ENCODE peak calls at places on chromosomes 13 and 19, in four cellular contexts. One of them, this sample, is unnamed.
A peak's percentile ranks its signal among the peaks of the same experiment; 100 is the strongest.

GRCh38 chr13:98653471-98653985 is 76.6 kb upstream of the STK24 start:
- DNase-seq in anterior cingulate cortex: peak; percentile 44
- DNase-seq in GOT3: no peak
- DNase-seq in AG08395: peak; percentile 86
- DNase-seq in this sample: peak; percentile 69

GRCh38 chr19:43470288-43470687 is 4.9 kb upstream of the LYPD3 start:
- DNase-seq in anterior cingulate cortex: no peak
- DNase-seq in AG08395: no peak
- DNase-seq in GOT3: no peak
- DNase-seq in this sample: no peak

GRCh38 chr13:22915442-22916082 is 265.2 kb upstream of the SGCG start:
- DNase-seq in anterior cingulate cortex: peak; percentile 56
- DNase-seq in GOT3: no peak
- DNase-seq in AG08395: peak; percentile 41
- DNase-seq in this sample: peak; percentile 62

GRCh38 chr13:111122056-111122455 is 6.9 kb downstream of the ARHGEF7 start:
- DNase-seq in anterior cingulate cortex: no peak
- DNase-seq in AG08395: no peak
- DNase-seq in GOT3: no peak
- DNase-seq in this sample: no peak

GRCh38 chr13:72129117-72129516 is 262.1 kb upstream of the DACH1 start:
- DNase-seq in anterior cingulate cortex: no peak
- DNase-seq in AG08395: no peak
- DNase-seq in GOT3: no peak
- DNase-seq in this sample: no peak

GRCh38 chr13:55820817-55821216 is 1319.9 kb upstream of the PRR20A start:
- DNase-seq in anterior cingulate cortex: no peak
- DNase-seq in GOT3: no peak
- DNase-seq in AG08395: no peak
- DNase-seq in this sample: no peak

GRCh38 chr13:33352520-33352919 is 67.0 kb upstream of the STARD13 start:
- DNase-seq in GOT3: no peak
- DNase-seq in anterior cingulate cortex: peak; percentile 8
- DNase-seq in AG08395: no peak
- DNase-seq in this sample: no peak

GRCh38 chr19:46515879-46516350 is 20.2 kb upstream of the PNMA8B start:
- DNase-seq in anterior cingulate cortex: no peak
- DNase-seq in AG08395: peak; percentile 76
- DNase-seq in GOT3: no peak
- DNase-seq in this sample: peak; percentile 6

GRCh38 chr19:19514215-19514633 is 1.1 kb downstream of the TSSK6 start:
- DNase-seq in anterior cingulate cortex: no peak
- DNase-seq in GOT3: no peak
- DNase-seq in AG08395: peak; percentile 61
- DNase-seq in this sample: no peak

GRCh38 chr13:93505104-93505952 is 278.7 kb downstream of the GPC6 start:
- DNase-seq in AG08395: no peak
- DNase-seq in anterior cingulate cortex: no peak
- DNase-seq in GOT3: no peak
- DNase-seq in this sample: peak; percentile 12

GRCh38 chr19:58351996-58352755 is 1.1 kb downstream of the A1BG start:
- DNase-seq in AG08395: no peak
- DNase-seq in GOT3: no peak
- DNase-seq in anterior cingulate cortex: no peak
- DNase-seq in this sample: no peak

GRCh38 chr13:66659291-66660012 is 570.7 kb downstream of the PCDH9 start:
- DNase-seq in GOT3: no peak
- DNase-seq in anterior cingulate cortex: no peak
- DNase-seq in AG08395: no peak
- DNase-seq in this sample: no peak

GRCh38 chr19:45164577-45165335 is 4.0 kb upstream of the NKPD1 start:
- DNase-seq in AG08395: peak; percentile 56
- DNase-seq in anterior cingulate cortex: no peak
- DNase-seq in GOT3: no peak
- DNase-seq in this sample: no peak

GRCh38 chr19:2549701-2550191 is 73.8 kb downstream of the GADD45B start:
- DNase-seq in AG08395: peak; percentile 92
- DNase-seq in GOT3: no peak
- DNase-seq in anterior cingulate cortex: peak; percentile 84
- DNase-seq in this sample: peak; percentile 82

GRCh38 chr19:28498404-28498976 is 714.5 kb downstream of the UQCRFS1 start:
- DNase-seq in GOT3: no peak
- DNase-seq in anterior cingulate cortex: no peak
- DNase-seq in AG08395: no peak
- DNase-seq in this sample: no peak

GRCh38 chr19:51016798-51017683 is 2.5 kb downstream of the KLK10 start:
- DNase-seq in GOT3: no peak
- DNase-seq in AG08395: peak; percentile 13
- DNase-seq in anterior cingulate cortex: peak; percentile 43
- DNase-seq in this sample: peak; percentile 76

GRCh38 chr13:90880790-90881189 is 466.7 kb upstream of the MIR17HG start:
- DNase-seq in anterior cingulate cortex: no peak
- DNase-seq in AG08395: no peak
- DNase-seq in GOT3: no peak
- DNase-seq in this sample: no peak

GRCh38 chr19:57338798-57339378 is 12.2 kb upstream of the ZNF304 start:
- DNase-seq in anterior cingulate cortex: no peak
- DNase-seq in AG08395: peak; percentile 31
- DNase-seq in GOT3: no peak
- DNase-seq in this sample: no peak

GRCh38 chr13:93740334-93740733 is 513.7 kb downstream of the GPC6 start:
- DNase-seq in GOT3: no peak
- DNase-seq in anterior cingulate cortex: no peak
- DNase-seq in AG08395: no peak
- DNase-seq in this sample: no peak

GRCh38 chr19:42508892-42509444 is 19.3 kb downstream of the CEACAM1 start:
- DNase-seq in AG08395: no peak
- DNase-seq in GOT3: no peak
- DNase-seq in anterior cingulate cortex: no peak
- DNase-seq in this sample: no peak

GRCh38 chr13:99468971-99469545 is 32.2 kb upstream of the TM9SF2 start:
- DNase-seq in AG08395: no peak
- DNase-seq in GOT3: no peak
- DNase-seq in anterior cingulate cortex: no peak
- DNase-seq in this sample: no peak

GRCh38 chr13:95349267-95349666 is 48.0 kb upstream of the ABCC4 start:
- DNase-seq in AG08395: no peak
- DNase-seq in GOT3: no peak
- DNase-seq in anterior cingulate cortex: no peak
- DNase-seq in this sample: no peak

GRCh38 chr13:100646871-100647270 is 27.7 kb downstream of the TMTC4 start:
- DNase-seq in anterior cingulate cortex: no peak
- DNase-seq in GOT3: no peak
- DNase-seq in AG08395: no peak
- DNase-seq in this sample: no peak

GRCh38 chr19:35851213-35852028 is 883 bp downstream of the NPHS1 start:
- DNase-seq in GOT3: no peak
- DNase-seq in anterior cingulate cortex: no peak
- DNase-seq in AG08395: no peak
- DNase-seq in this sample: no peak

GRCh38 chr13:27839809-27840467 is 47.7 kb downstream of the GSX1 start:
- DNase-seq in AG08395: no peak
- DNase-seq in GOT3: no peak
- DNase-seq in anterior cingulate cortex: no peak
- DNase-seq in this sample: no peak

GRCh38 chr13:70893832-70894231 is 785.6 kb upstream of the KLHL1 start:
- DNase-seq in GOT3: no peak
- DNase-seq in anterior cingulate cortex: no peak
- DNase-seq in AG08395: no peak
- DNase-seq in this sample: no peak

GRCh38 chr19:51259348-51260245 is 8.7 kb downstream of the SIGLECL1 start:
- DNase-seq in AG08395: peak; percentile 9
- DNase-seq in GOT3: no peak
- DNase-seq in anterior cingulate cortex: no peak
- DNase-seq in this sample: peak; percentile 36

GRCh38 chr13:51453959-51454703 is 1.3 kb upstream of the INTS6 start:
- DNase-seq in GOT3: no peak
- DNase-seq in AG08395: peak; percentile 12
- DNase-seq in anterior cingulate cortex: no peak
- DNase-seq in this sample: peak; percentile 65

GRCh38 chr13:27793377-27794074 is 1.2 kb downstream of the GSX1 start:
- DNase-seq in GOT3: no peak
- DNase-seq in AG08395: no peak
- DNase-seq in anterior cingulate cortex: no peak
- DNase-seq in this sample: no peak

GRCh38 chr13:98997738-98998641 is 20.1 kb upstream of the DOCK9 start:
- DNase-seq in anterior cingulate cortex: no peak
- DNase-seq in AG08395: peak; percentile 33
- DNase-seq in GOT3: no peak
- DNase-seq in this sample: no peak

GRCh38 chr13:29745704-29746103 is 104.7 kb downstream of the UBL3 start:
- DNase-seq in anterior cingulate cortex: no peak
- DNase-seq in GOT3: no peak
- DNase-seq in AG08395: no peak
- DNase-seq in this sample: no peak

GRCh38 chr19:46517471-46517870 is 21.8 kb upstream of the PNMA8B start:
- DNase-seq in AG08395: no peak
- DNase-seq in anterior cingulate cortex: no peak
- DNase-seq in GOT3: no peak
- DNase-seq in this sample: no peak

GRCh38 chr13:73171926-73172325 is 113.1 kb downstream of the KLF5 start:
- DNase-seq in AG08395: no peak
- DNase-seq in GOT3: no peak
- DNase-seq in anterior cingulate cortex: no peak
- DNase-seq in this sample: no peak

GRCh38 chr13:113433391-113433916 is 19.8 kb downstream of the ADPRHL1 start:
- DNase-seq in AG08395: no peak
- DNase-seq in anterior cingulate cortex: no peak
- DNase-seq in GOT3: no peak
- DNase-seq in this sample: no peak

GRCh38 chr13:112843392-112844250 is 125.4 kb upstream of the MCF2L start:
- DNase-seq in AG08395: no peak
- DNase-seq in anterior cingulate cortex: no peak
- DNase-seq in GOT3: no peak
- DNase-seq in this sample: no peak

GRCh38 chr19:4866595-4867424 is 657 bp downstream of the PLIN3 start:
- DNase-seq in anterior cingulate cortex: peak; percentile 16
- DNase-seq in GOT3: peak; percentile 20
- DNase-seq in AG08395: peak; percentile 52
- DNase-seq in this sample: no peak

GRCh38 chr13:45838171-45838745 is 13.3 kb downstream of the SIAH3 start:
- DNase-seq in GOT3: no peak
- DNase-seq in anterior cingulate cortex: peak; percentile 18
- DNase-seq in AG08395: no peak
- DNase-seq in this sample: no peak

GRCh38 chr19:18768997-18769891 is 21.9 kb downstream of the COMP start:
- DNase-seq in AG08395: no peak
- DNase-seq in anterior cingulate cortex: no peak
- DNase-seq in GOT3: no peak
- DNase-seq in this sample: no peak

GRCh38 chr13:19862511-19863313 is 737 bp downstream of the ZMYM5 start:
- DNase-seq in GOT3: no peak
- DNase-seq in AG08395: peak; percentile 12
- DNase-seq in anterior cingulate cortex: peak; percentile 43
- DNase-seq in this sample: peak; percentile 60